ENCODE peak calls at places on chromosomes 11 and 22, in six cellular contexts. Y, L, W, R, Z and K are unnamed samples.

GRCh38 chr11:64874841-64875240 is 3.6 kb downstream of the EHD1 start:
- DNase-seq in Y (no peak), L (no peak), W (no peak), R (no peak), Z (no peak), K (no peak)

GRCh38 chr11:110968348-110969062 is 256.3 kb upstream of the ARHGAP20 start:
- DNase-seq in Y (no peak), L (no peak), W (no peak), R (no peak), Z (peak), K (no peak)

GRCh38 chr11:27011560-27012253 is 17.8 kb downstream of the FIBIN start:
- DNase-seq in Y (no peak), L (no peak), W (no peak), R (no peak), Z (no peak), K (no peak)

GRCh38 chr22:29716814-29717213 is 3.0 kb upstream of the CABP7 start:
- DNase-seq in Y (peak), L (no peak), W (peak), R (peak), Z (peak), K (peak)

GRCh38 chr11:62443390-62444201 is 24.8 kb downstream of the SCGB1A1 start:
- DNase-seq in Y (no peak), L (no peak), W (no peak), R (no peak), Z (peak), K (no peak)

GRCh38 chr11:69213315-69213714 is 57.6 kb downstream of the SMIM38 start:
- DNase-seq in Y (no peak), L (no peak), W (peak), R (peak), Z (no peak), K (no peak)

GRCh38 chr22:19636696-19637355 is 77.5 kb upstream of the SEPTIN5 start:
- DNase-seq in Y (no peak), L (no peak), W (peak), R (peak), Z (no peak), K (no peak)

GRCh38 chr11:94199367-94200130 is 70.9 kb downstream of the PANX1 start:
- DNase-seq in Y (no peak), L (no peak), W (no peak), R (no peak), Z (no peak), K (no peak)

GRCh38 chr22:30889268-30889995 is 79.1 kb downstream of the MORC2 start:
- DNase-seq in Y (no peak), L (no peak), W (no peak), R (peak), Z (no peak), K (no peak)

GRCh38 chr22:37197451-37198289 is 9.6 kb upstream of the C1QTNF6 start:
- DNase-seq in Y (peak), L (no peak), W (peak), R (no peak), Z (peak), K (peak)

GRCh38 chr22:27754247-27754887 is 47.2 kb downstream of the MN1 start:
- DNase-seq in Y (no peak), L (no peak), W (no peak), R (no peak), Z (peak), K (no peak)

GRCh38 chr11:131737357-131737756 is 366.9 kb downstream of the NTM start:
- DNase-seq in Y (no peak), L (no peak), W (no peak), R (no peak), Z (peak), K (no peak)

GRCh38 chr22:28252539-28252938 is 333.5 kb upstream of the PITPNB start:
- DNase-seq in Y (no peak), L (no peak), W (no peak), R (no peak), Z (no peak), K (no peak)

GRCh38 chr22:26610072-26610958 is 7.5 kb downstream of the CRYBB1 start:
- DNase-seq in Y (no peak), L (no peak), W (peak), R (no peak), Z (peak), K (peak)

GRCh38 chr22:36374603-36375024 is 13.2 kb downstream of the MYH9 start:
- DNase-seq in Y (peak), L (no peak), W (peak), R (peak), Z (peak), K (no peak)

GRCh38 chr22:29765905-29766631 is 739 bp downstream of the ZMAT5 start:
- DNase-seq in Y (no peak), L (no peak), W (peak), R (no peak), Z (no peak), K (peak)

GRCh38 chr22:42068351-42068730 is 2.3 kb downstream of the NAGA start:
- DNase-seq in Y (no peak), L (no peak), W (peak), R (no peak), Z (no peak), K (peak)

GRCh38 chr11:121841487-121842167 is 274.4 kb downstream of the BLID start:
- DNase-seq in Y (no peak), L (no peak), W (no peak), R (no peak), Z (peak), K (no peak)

GRCh38 chr11:2884424-2884815 is 1.2 kb downstream of the CDKN1C start:
- DNase-seq in Y (no peak), L (no peak), W (no peak), R (peak), Z (peak), K (no peak)

GRCh38 chr11:109424893-109425292 is 2.9 kb downstream of the C11orf87 start:
- DNase-seq in Y (no peak), L (no peak), W (no peak), R (peak), Z (no peak), K (peak)

DNA sequence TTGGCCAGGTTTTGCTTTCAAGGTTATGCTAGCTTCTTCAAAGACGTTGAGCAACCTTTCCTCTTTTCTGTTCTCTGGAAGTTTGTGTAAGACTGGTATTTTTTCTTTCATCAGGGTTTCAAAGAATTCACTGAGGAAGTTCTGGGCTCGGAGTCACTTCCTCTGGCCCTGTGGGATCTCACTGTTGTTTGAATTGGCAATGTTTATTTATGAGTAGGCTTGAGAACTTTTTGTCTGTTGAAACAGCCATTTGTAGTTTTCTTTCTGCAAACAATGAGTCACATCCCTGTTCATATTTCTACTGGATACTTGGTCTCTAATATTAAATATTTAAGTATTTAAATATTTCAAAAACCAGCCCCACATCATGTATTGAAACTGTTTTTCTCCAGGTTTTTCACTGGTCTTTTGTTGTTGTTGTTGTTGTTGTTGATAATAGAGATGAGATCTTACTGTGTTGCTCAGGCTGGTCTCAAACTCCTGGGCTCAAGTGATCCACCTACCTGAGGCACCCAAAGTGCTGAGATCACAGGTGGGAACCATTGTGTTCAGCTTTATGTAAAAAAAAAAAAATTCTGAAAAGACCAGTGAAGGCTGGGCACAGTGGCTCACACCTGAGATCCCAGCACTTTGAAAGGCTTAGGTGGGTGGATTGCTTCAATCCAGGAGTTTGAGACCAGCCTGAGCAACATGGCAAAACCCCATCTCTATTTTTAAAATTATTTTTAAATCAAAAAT is 26.9 kb downstream of the SUSD2 start:
- DNase-seq in Y (peak), L (peak), W (no peak), R (no peak), Z (peak), K (no peak)
- H3K4me3 ChIP-seq in Y (no peak), L (no peak), W (no peak), R (no peak), Z (no peak), K (no peak)

GRCh38 chr11:67261635-67261941 is 4.7 kb upstream of the GRK2 start:
- DNase-seq in Y (no peak), L (no peak), W (peak), R (no peak), Z (no peak), K (no peak)
- H3K4me3 ChIP-seq in Y (no peak), L (peak), W (peak), R (no peak), Z (peak), K (peak)

DNA sequence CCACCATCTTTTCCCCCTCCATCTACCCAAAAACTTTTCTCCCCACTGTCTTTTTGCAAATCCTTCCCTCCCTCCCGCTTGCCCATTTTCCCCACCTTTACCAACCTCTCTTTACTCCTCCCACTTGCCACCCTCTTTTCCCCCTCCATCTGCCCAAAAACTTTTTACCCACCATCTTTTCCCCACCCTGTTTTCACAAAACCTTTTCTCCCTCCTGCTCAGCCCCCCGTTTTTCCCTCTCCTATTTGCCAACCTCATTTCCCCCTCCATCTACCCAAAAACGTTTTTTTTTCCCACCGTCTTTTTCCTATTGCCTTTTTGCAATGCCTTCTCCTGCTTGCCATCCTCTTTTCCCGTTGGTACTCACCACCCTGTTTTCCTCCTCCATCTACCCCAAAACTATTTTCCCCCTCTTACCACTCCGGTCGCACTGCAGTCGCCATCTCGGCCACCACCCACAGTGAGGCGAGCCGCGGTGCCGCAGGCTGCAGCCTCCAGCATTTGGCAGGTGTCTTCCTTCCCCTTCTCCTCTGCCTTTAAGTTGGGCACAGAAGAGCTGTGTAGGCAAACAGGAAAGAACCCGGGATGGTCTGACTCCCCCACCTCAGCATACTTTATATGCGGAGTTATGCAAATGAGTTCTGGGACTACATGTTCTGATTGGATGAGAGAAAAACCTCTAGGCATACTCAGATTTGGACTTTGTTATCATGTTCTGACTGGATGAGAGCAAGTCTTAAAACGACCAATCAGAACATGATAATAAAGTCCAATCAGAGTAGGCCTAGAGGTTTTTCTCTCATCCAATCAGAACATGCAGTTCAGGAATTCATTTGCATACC is 121.2 kb upstream of the VPREB1 start:
- DNase-seq in Y (no peak), L (no peak), W (no peak), R (no peak), Z (no peak), K (no peak)
- H3K4me3 ChIP-seq in Y (no peak), L (no peak), W (no peak), R (no peak), Z (no peak), K (no peak)

GRCh38 chr11:19694796-19695345 is 17.8 kb upstream of the NAV2 start:
- DNase-seq in Y (no peak), L (no peak), W (no peak), R (no peak), Z (no peak), K (no peak)
- H3K4me3 ChIP-seq in Y (no peak), L (no peak), W (no peak), R (no peak), Z (no peak), K (no peak)

DNA sequence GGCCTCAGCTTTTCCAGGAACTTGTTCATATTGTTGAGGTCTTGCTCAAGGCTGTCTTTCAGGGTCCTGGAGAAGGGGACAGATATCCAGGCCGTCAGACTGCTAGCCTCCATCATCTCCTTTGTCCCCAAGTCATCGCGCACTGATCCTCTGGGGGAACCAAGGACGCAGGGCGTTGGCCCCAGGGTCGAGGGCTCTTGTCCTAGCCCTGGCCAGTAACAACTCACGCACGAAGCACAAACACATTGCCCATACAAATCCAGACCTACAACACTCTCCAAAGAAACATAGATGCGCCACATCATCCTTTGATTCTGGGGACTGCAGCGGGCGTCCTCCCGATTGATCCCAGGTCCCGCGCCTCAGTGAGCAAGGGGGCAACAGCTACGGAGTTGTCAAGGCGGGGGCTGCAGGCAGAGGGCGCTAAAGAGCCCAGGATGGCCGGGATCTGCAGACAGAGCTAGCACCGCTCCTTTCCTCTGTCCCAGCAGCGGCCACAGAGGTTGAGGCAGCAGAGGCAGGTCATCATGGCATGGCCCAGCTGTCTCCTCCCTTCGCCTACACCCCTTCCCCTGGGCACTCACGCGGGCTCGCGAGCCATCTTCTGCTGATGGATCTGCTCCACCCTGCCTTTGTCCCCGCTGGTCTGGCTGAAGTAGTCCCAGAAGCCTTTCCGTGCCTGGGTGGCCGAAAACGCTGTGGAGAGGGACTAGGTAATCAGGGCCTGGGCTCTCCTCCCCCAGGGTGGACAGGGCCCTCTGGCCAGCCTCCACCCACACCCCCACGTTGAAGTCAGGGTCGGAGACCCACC is 472 bp downstream of the APOA5 start:
- DNase-seq in Y (peak), L (peak), W (peak), R (peak), Z (peak), K (peak)
- H3K4me3 ChIP-seq in Y (no peak), L (peak), W (peak), R (no peak), Z (no peak), K (no peak)

DNA sequence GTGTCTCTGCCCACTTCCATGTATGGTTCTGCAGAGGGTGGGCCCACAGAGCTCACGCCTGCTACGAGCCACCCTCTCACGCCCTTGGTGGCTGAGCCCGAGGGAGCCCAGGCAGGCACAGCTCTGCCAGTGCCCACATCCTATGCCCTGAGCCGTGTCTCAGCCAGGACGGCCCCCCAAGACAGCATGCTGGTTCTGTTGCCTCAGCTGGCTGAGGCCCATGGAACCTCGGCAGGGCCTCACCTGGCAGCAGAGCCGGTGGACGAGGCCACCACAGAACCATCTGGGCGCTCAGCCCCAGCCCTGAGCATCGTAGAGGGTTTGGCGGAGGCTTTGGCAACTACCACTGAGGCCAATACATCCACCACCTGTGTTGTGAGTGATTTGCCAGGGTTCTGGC is 64.0 kb downstream of the OTOG start:
- DNase-seq in Y (no peak), L (no peak), W (no peak), R (no peak), Z (no peak), K (no peak)
- H3K4me3 ChIP-seq in Y (no peak), L (no peak), W (no peak), R (no peak), Z (no peak), K (no peak)